ENCODE peak calls at places on chromosomes 13 and 19, in four cellular contexts. B is tibial artery, P is thoracic aorta, K is heart left ventricle. T is an unnamed sample.

GRCh38 chr13:101941095-101941777 is 460.6 kb downstream of the FGF14 start:
- DNase-seq in B (no peak), P (no peak), K (no peak), T (no peak)

GRCh38 chr13:33262069-33262487 is 23.5 kb downstream of the STARD13 start:
- DNase-seq in B (no peak), P (no peak), K (no peak), T (no peak)

GRCh38 chr13:24911135-24911524 is 147.2 kb downstream of the RNF17 start:
- DNase-seq in B (no peak), P (no peak), K (no peak), T (no peak)

GRCh38 chr19:2867025-2867991 is at the start of gene ZNF556:
- DNase-seq in B (no peak), P (no peak), K (no peak), T (no peak)

GRCh38 chr13:45412274-45413049 is 5.7 kb downstream of the SLC25A30 start:
- DNase-seq in B (no peak), P (no peak), K (no peak), T (no peak)

GRCh38 chr13:25929816-25930215 is 122.0 kb downstream of the SHISA2 start:
- DNase-seq in B (no peak), P (no peak), K (no peak), T (no peak)

GRCh38 chr13:23445794-23446193 is 12.3 kb upstream of the SACS start:
- DNase-seq in B (no peak), P (no peak), K (no peak), T (no peak)

GRCh38 chr13:23279321-23279720 is 98.5 kb downstream of the SGCG start:
- DNase-seq in B (no peak), P (no peak), K (no peak), T (no peak)

GRCh38 chr13:108495686-108496363 is 133.6 kb upstream of the MYO16 start:
- DNase-seq in B (no peak), P (no peak), K (no peak), T (no peak)

GRCh38 chr13:30418075-30418715 is 4.1 kb upstream of the UBE2L5 start:
- DNase-seq in B (no peak), P (no peak), K (no peak), T (no peak)

GRCh38 chr19:30783936-30784335 is 411.8 kb downstream of the ZNF536 start:
- DNase-seq in B (no peak), P (no peak), K (no peak), T (no peak)

GRCh38 chr13:88592105-88592504 is 920.9 kb downstream of the SLITRK5 start:
- DNase-seq in B (no peak), P (no peak), K (no peak), T (peak; percentile 16)

GRCh38 chr13:97540696-97541095 is 106.7 kb downstream of the RAP2A start:
- DNase-seq in B (no peak), P (no peak), K (no peak), T (no peak)

GRCh38 chr13:69374036-69374435 is 733.6 kb upstream of the ATXN8OS start:
- DNase-seq in B (no peak), P (no peak), K (no peak), T (no peak)

GRCh38 chr13:82800391-82800790 is 1081.9 kb downstream of the SLITRK1 start:
- DNase-seq in B (no peak), P (no peak), K (no peak), T (no peak)

GRCh38 chr19:57363734-57364181 is 407 bp downstream of the TRAPPC2B start:
- DNase-seq in B (no peak), P (no peak), K (no peak), T (no peak)

GRCh38 chr13:39374741-39375189 is 228.2 kb downstream of the LHFPL6 start:
- DNase-seq in B (no peak), P (no peak), K (no peak), T (no peak)

GRCh38 chr13:30572859-30573275 is 44.9 kb upstream of the USPL1 start:
- DNase-seq in B (no peak), P (no peak), K (no peak), T (peak; percentile 39)

GRCh38 chr13:73985789-73986188 is 148.4 kb downstream of the KLF12 start:
- DNase-seq in B (no peak), P (no peak), K (no peak), T (peak; percentile 21)

GRCh38 chr19:10328558-10329429 is 4.5 kb downstream of the RAVER1 start:
- DNase-seq in B (no peak), P (no peak), K (no peak), T (no peak)

GRCh38 chr19:57888494-57889231 is at the start of gene ZNF814:
- DNase-seq in B (peak; percentile 58), P (peak; percentile 3), K (peak; percentile 90), T (peak; percentile 77)

GRCh38 chr13:34038326-34039068 is 220.5 kb downstream of the RFC3 start:
- DNase-seq in B (no peak), P (no peak), K (no peak), T (no peak)

GRCh38 chr13:39655041-39655568 is 357 bp upstream of the COG6 start:
- DNase-seq in B (no peak), P (no peak), K (no peak), T (no peak)

GRCh38 chr13:44437356-44438233 is 64.0 kb downstream of the SERP2 start:
- DNase-seq in B (no peak), P (no peak), K (no peak), T (peak; percentile 66)

GRCh38 chr19:18446811-18447359 is 9.0 kb upstream of the ISYNA1 start:
- DNase-seq in B (no peak), P (no peak), K (no peak), T (no peak)

GRCh38 chr13:41613984-41614581 is 156.7 kb downstream of the RGCC start:
- DNase-seq in B (peak; percentile 41), P (no peak), K (peak; percentile 75), T (no peak)

GRCh38 chr19:55473613-55474012 is 2.8 kb upstream of the ZNF628 start:
- DNase-seq in B (no peak), P (no peak), K (no peak), T (no peak)

GRCh38 chr13:50526771-50527567 is 316.5 kb downstream of the DLEU7 start:
- DNase-seq in B (no peak), P (no peak), K (peak; percentile 34), T (no peak)

GRCh38 chr19:507286-508203 is at the start of gene TPGS1:
- DNase-seq in B (peak; percentile 71), P (no peak), K (peak; percentile 81), T (no peak)

GRCh38 chr19:38841787-38842438 is 7.9 kb downstream of the HNRNPL start:
- DNase-seq in B (no peak), P (no peak), K (no peak), T (peak; percentile 69)
- H3K27ac ChIP-seq in B (no peak overlapping the region), P (no peak overlapping the region), K (no peak overlapping the region), T (peak overlapping the region; percentile 34)

GRCh38 chr19:15107056-15108010 is at the start of gene SYDE1:
- DNase-seq in B (no peak), P (no peak), K (peak; percentile 68), T (no peak)

GRCh38 chr19:15109768-15110417 is 2.7 kb downstream of the SYDE1 start:
- DNase-seq in B (no peak), P (no peak), K (no peak), T (no peak)

GRCh38 chr19:15108145-15108844 is 1.1 kb downstream of the SYDE1 start:
- DNase-seq in B (peak; percentile 43), P (no peak), K (no peak), T (no peak)

GRCh38 chr19:15110418-15110815 is 3.2 kb downstream of the SYDE1 start:
- DNase-seq in B (no peak), P (no peak), K (no peak), T (no peak)

DNA sequence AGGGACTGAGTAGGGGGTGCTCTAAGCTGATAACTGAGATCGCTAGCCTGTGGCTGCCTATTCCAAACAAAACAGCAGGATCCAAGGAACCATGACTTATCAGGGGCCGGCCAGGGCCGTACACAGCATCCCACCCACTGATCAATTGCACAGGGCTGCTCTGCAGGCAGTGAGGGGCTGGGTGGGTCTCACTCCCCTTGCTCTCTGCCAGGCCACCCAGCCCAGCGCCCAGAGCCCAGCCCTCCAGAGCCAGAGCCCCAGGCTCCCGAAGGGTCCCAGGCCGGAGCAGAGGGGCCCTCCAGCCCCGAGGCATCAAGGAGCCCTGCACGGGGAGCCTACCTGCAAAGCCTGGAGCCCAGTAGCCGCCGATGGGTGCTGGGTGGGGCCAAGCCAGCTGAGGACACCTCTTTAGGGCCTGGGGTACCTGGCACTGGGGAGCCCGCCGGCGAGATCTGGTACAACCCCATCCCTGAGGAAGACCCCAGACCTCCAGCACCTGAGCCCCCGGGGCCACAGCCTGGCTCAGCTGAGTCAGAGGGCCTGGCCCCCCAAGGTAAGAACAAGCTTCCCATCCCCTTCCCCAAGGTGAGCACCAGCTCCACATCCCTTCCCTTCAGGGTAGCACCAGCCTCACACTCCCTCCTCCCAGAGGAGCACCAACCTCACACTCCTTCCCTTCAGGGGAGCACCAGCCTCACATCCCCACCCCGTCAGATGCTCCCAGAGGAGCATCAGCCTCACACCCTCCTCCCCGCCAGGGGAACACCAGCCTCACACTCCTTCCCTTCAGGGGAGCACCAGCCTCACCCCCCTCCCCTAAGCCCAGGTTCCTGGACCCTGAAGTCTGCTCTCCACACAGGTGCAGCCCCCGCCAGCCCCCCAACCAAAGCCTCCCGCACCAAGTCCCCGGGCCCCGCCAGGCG is 1.9 kb downstream of the SYDE1 start:
- DNase-seq in B (no peak), P (no peak), K (no peak), T (no peak)
- H3K4me3 ChIP-seq in B (no peak overlapping the region), P (peak overlapping the region; percentile 96), K (no peak overlapping the region), T (no peak overlapping the region)

GRCh38 chr13:99862243-99862642 is 109.3 kb downstream of the ZIC5 start:
- DNase-seq in B (no peak), P (no peak), K (no peak), T (no peak)

GRCh38 chr13:99856021-99856420 is 115.5 kb downstream of the ZIC5 start:
- DNase-seq in B (no peak), P (no peak), K (no peak), T (no peak)

GRCh38 chr13:99860736-99861135 is 110.8 kb downstream of the ZIC5 start:
- DNase-seq in B (no peak), P (no peak), K (no peak), T (no peak)

GRCh38 chr13:99857738-99858137 is 113.8 kb downstream of the ZIC5 start:
- DNase-seq in B (no peak), P (no peak), K (no peak), T (no peak)

DNA sequence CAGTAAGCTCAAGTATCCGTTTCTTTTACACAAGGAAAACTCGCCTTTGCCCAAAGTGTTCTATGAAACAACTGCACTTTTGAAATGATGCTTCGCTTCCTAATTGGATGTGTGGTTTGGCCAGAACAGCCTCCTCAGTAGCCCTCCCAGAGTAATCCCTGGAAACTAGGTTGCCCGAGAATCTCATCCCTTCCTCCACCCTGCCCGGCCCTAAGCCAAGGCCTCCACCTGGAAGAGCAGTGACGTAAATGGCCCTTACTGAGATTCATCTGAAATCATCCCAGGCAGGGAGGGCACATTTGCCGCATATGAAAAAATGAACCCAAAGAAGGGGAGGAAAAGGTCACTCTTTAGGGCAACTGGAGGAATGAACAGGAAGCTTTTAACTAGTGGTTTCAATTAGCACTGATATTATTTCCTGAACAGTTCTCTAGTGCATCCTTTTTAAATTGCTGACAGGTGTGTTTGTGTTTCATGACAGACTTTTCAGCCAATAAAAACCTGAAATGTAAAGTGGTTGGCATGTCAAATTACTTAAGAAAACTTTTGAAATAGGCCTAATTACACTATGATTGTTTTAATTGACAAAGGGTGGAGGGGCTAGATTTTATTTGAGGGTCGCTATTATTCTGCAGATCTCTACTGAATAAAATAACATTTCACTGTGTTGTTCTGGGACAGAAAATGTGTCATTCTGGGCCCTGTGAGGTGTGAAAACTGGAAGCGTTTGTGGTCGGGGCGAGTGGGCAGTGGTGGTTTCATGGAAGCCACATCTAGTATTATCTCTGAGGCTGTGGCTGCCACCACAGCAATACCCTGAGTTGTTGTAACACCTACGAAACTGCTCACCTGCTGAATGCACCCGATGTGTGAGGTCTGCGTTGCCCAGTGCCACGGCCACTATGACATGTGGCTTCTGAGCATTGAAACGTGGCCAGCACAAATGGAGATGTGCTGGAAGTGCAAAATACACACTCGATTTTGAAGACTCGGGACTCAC is 112.1 kb downstream of the ZIC5 start:
- DNase-seq in B (no peak), P (no peak), K (no peak), T (peak; percentile 12)
- H3K27ac ChIP-seq in B (no peak overlapping the region), P (no peak overlapping the region), K (no peak overlapping the region), T (no peak overlapping the region)

GRCh38 chr13:94708971-94709614 is 3.3 kb downstream of the SOX21 start:
- DNase-seq in B (no peak), P (no peak), K (no peak), T (no peak)
- H3K4me3 ChIP-seq in B (no peak overlapping the region), P (no peak overlapping the region), K (no peak overlapping the region), T (no peak overlapping the region)

T was measured in CD4-positive, alpha-beta memory T cell.